ENCODE peak calls at places on chromosomes 6 and 20, in four cellular contexts. U is AG04450, X is A673, E is transverse colon. W is an unnamed sample. For H3K27me3, the result is how much of the 10 kb centered on the place peaks cover.

GRCh38 chr20:35387334-35387733 is 24.4 kb downstream of the UQCC1 start:
- DNase-seq in U (no peak), X (no peak), E (no peak), W (no peak)

GRCh38 chr20:54980321-54980960 is 505.0 kb downstream of the DOK5 start:
- DNase-seq in U (no peak), X (peak), E (no peak), W (peak)

GRCh38 chr6:53896237-53896636 is 101.4 kb downstream of the LRRC1 start:
- DNase-seq in U (no peak), X (no peak), E (no peak), W (no peak)

GRCh38 chr20:63441777-63442493 is 30.5 kb downstream of the KCNQ2 start:
- DNase-seq in U (no peak), X (peak), E (peak), W (peak)

GRCh38 chr6:162271922-162272321 is 455.6 kb downstream of the PRKN start:
- DNase-seq in U (no peak), X (no peak), E (no peak), W (peak)

GRCh38 chr6:133170602-133171001 is 70.6 kb upstream of the EYA4 start:
- DNase-seq in U (no peak), X (no peak), E (no peak), W (no peak)

GRCh38 chr6:84447651-84448050 is 220.2 kb upstream of the CEP162 start:
- DNase-seq in U (no peak), X (no peak), E (no peak), W (peak)

GRCh38 chr6:121847806-121848522 is 412.5 kb downstream of the GJA1 start:
- DNase-seq in U (no peak), X (peak), E (no peak), W (no peak)

GRCh38 chr6:165662671-165663282 is at the start of gene PDE10A:
- DNase-seq in U (no peak), X (peak), E (no peak), W (peak)

GRCh38 chr6:98977606-98978292 is 30.0 kb upstream of the FBXL4 start:
- DNase-seq in U (no peak), X (no peak), E (no peak), W (no peak)

DNA sequence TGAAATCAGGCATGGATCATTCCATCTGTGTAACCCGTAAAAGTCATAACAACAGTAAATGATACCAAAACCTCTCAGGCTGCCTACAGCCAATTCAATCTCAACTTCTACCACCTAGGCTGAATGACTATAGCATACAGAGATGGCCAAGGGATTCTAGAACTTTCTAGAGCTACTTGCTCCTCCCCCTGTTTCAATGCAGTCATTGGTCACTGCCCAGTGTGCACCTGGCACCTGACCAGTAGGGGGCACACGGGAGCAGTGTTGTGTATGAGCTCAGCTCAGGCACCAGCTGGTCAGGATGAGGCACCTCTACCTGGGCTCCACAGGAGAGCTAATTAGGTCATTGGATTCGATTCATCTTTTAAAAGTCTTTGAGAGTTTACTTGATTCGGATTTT is 86.2 kb downstream of the PLEKHG1 start:
- DNase-seq in U (no peak), X (peak), E (peak), W (peak)
- TF ChIP-seq CTCF in U (peak), X (peak), E (peak), W (peak)

DNA sequence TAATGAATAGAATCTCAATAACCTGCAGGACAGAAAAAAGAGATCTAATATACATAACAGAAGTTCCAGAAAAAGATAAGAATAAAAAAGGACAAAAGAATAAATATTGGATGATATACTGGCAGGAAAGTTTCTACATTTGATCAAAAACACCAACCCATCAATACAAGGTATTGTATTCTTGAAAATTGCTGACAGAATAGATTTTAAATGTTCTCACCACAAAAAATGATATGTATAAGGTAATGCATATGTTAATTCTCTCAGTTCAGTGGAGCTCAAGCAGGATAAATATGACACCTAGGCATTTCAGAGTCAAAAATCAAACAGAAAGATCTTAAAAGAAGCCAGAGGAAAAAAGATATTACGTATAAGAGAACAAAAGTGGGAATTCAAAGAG is 43.8 kb downstream of the SERAC1 start:
- DNase-seq in U (no peak), X (no peak), E (no peak), W (no peak)
- H3K27me3 ChIP-seq in U (under half), X (under half), E (under half), W (under half)

GRCh38 chr6:120147218-120147871 is 797.8 kb upstream of the MAN1A1 start:
- DNase-seq in U (no peak), X (no peak), E (no peak), W (no peak)
- TF ChIP-seq CTCF in U (no peak), X (peak), E (no peak), W (peak)

GRCh38 chr20:33282196-33282934 is 649 bp upstream of the BPIFB1 start:
- DNase-seq in U (no peak), X (no peak), E (no peak), W (no peak)
- H3K27me3 ChIP-seq in U (under half), X (half or more), E (under half), W (under half)

DNA sequence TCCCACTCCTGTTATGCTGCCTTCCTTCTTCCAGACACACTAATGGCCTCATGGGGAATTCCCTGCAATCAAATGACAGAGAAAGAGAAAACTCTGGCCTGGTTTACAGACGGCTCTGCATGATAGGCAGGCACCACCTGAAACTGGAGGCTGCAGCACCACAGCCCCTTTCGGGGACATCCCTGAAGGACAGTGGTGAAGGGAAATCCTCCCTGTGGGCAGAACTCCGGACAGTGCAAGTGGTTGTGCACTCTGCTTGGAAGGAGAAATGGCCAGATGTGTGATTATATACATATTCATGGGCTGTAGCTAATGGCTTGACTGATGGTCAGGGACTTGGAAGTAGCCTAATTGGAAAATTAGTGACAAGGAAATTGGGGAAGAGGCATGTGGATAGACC is 44.3 kb upstream of the VSX1 start:
- DNase-seq in U (no peak), X (no peak), E (no peak), W (no peak)
- TF ChIP-seq CTCF in U (no peak), X (no peak), E (no peak), W (no peak)

GRCh38 chr20:20371133-20371532 is 3.2 kb downstream of the INSM1 start:
- DNase-seq in U (no peak), X (no peak), E (no peak), W (peak)

GRCh38 chr20:20370087-20370575 is 2.2 kb downstream of the INSM1 start:
- DNase-seq in U (no peak), X (peak), E (no peak), W (no peak)

GRCh38 chr20:20367681-20368413 is at the start of gene INSM1:
- DNase-seq in U (no peak), X (peak), E (no peak), W (peak)

GRCh38 chr20:20368414-20369352 is 779 bp downstream of the INSM1 start:
- DNase-seq in U (no peak), X (peak), E (no peak), W (peak)

DNA sequence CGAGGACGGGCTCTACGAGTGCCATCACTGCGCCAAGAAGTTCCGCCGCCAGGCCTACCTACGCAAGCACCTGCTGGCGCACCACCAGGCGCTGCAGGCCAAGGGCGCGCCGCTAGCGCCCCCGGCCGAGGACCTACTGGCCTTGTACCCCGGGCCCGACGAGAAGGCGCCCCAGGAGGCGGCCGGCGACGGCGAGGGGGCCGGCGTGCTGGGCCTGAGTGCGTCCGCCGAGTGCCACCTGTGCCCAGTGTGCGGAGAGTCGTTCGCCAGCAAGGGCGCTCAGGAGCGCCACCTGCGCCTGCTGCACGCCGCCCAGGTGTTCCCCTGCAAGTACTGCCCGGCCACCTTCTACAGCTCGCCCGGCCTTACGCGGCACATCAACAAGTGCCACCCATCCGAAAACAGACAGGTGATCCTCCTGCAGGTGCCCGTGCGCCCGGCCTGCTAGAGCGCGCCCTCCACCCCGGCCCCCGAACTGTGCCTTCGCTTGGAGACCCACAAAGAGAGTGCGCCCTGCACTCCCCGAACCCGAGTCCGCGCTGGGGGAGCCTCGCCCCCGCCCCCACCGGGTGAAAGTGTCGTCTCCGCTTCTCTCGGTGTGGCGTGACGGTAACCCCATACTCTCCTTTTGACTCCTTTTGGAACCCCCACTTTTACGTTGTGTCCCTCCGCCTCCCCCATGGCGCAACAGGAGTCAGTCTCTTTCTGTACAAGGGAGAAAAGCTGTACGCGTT is 1.6 kb downstream of the INSM1 start:
- DNase-seq in U (no peak), X (no peak), E (peak), W (peak)
- H3K27me3 ChIP-seq in U (half or more), X (half or more), E (half or more), W (half or more)

DNA sequence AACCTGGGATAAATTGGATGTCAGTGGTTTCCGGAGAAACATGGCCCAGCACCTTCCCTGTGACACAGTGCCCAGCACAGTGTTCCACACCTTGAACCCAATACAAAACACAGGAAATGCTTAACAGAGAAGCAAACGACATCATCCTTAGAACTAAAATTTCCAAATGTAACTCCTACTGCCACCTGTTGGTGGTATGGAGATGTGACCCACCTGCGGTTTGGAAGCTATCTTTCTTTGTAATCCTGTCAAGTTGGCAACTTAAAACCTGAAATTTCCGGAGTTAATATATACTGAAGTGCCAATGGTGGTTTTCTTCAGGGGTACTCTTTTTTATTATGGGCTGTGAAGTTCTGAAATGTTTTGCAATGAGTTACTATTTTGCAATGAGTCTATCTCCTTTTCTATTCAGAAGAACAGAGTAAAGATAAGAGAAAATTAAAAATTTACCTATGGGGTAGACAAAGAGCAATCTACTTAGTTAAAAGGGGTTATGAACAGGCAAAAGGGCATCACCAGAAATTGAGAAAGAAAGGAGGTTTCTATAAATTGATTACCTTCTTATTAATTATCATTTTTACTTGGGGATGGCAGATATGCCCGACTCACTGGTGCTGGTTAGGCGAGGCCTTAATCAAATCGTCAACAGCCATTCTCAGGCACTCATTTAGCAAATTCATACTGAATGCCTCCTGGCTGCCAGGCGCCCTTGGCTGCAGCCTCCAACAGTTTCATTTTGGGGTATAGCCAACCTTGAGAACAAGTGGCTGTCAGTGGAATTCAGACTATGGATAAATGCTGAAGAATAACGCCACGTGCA is 658.6 kb downstream of the PTPRT start:
- DNase-seq in U (no peak), X (peak), E (no peak), W (peak)
- TF ChIP-seq CTCF in U (no peak), X (peak), E (peak), W (peak)

DNA sequence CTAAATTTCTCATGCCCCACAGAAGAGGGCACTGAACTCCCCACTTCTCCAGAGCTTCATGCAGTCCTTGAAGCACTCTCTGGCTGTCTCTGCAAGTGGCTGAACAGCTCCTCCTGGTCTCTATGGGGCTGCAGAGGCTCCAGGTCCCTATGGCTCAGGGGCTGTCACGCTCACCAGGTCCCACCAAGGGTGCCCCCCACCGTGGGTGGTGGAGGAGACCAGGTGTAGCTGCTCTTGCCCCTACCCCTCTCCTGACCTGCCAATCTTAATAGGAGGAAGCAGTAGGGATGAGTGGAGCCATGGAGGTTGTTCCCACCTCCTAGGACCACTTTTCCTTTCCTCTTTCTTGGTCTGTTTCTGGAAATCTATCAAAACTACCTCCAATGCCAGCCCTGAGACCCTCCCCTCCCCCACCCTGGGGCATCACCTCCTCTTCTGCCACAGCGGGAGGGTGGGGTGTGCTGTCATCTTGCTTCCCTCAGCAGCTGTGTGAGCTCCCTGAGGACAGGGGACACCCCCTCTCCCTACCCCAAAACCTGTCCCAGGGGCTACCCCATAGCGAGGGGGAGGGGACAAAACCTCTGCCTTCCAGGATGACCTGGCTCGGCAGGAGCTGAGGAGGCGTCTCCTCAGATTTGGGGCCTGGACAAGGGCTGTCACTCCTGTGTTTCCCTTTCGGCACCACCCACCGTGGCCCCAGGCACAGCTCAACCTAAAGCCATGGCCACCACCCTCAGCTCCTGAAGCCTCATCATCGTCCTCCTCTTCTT is 12.0 kb upstream of the RAET1E start:
- DNase-seq in U (no peak), X (no peak), E (no peak), W (no peak)
- H3K27me3 ChIP-seq in U (under half), X (under half), E (under half), W (under half)

DNA sequence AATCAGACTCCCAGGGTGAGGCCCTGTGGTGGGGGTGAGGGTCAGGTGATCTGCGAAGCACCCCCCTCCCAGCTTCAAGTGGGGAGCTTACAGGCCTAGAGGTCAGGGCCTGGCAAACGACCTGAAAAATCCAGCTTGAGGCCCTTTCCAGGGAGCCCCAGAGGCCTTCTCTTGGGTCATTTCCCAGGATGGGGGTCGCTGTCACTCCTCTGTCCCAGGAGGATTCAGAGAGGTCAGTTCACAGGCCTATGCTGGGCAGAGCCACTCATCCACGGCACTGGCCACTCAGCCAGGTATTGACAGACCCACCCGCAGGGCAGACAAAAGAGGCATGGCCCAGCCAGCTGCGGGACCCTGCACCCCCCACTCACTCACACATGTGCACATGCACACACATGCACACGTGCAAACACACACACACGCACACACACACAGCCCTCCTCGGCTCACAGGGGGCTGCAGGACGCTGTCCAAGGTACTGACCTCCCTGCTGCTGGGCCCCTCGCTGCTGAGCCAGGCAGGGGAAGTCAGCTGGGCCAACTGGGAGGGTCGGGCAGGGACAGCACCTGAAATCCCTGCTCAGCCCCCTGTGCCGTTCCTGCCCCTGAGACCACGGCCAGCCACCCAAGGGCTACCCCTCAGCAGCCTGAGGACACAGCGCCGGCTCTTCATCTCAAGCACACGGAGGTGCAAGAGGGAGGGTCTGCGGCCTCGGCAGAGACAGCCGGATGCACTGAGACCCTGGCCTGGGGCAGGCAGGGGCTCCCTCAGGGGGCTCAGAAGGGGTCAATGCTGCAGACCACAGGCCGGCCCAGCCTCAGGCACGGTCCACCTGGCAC is 113.8 kb downstream of the TAF4 start:
- DNase-seq in U (no peak), X (peak), E (no peak), W (peak)
- TF ChIP-seq CTCF in U (no peak), X (no peak), E (no peak), W (no peak)